ENCODE peak calls at places on chromosome 15, in four cellular contexts. One of them, this sample, is unnamed. For H3K4me1 and H3K36me3, the result is how much of the 10 kb centered on the place peaks cover.

GRCh38 chr15:36901012-36901411 is 199.3 kb downstream of the MEIS2 start:
- DNase-seq in transverse colon: no peak
- DNase-seq in tibial nerve: no peak
- DNase-seq in ovary: no peak
- DNase-seq in this sample: no peak

GRCh38 chr15:31108836-31109235 is 7.3 kb upstream of the TRPM1 start:
- DNase-seq in transverse colon: no peak
- DNase-seq in tibial nerve: no peak
- DNase-seq in ovary: no peak
- DNase-seq in this sample: no peak

GRCh38 chr15:57861039-57861638 is 154.6 kb downstream of the POLR2M start:
- DNase-seq in transverse colon: no peak
- DNase-seq in ovary: no peak
- DNase-seq in tibial nerve: no peak
- DNase-seq in this sample: no peak

GRCh38 chr15:59247364-59247763 is 40.7 kb downstream of the LDHAL6B start:
- DNase-seq in transverse colon: peak
- DNase-seq in tibial nerve: peak
- DNase-seq in ovary: no peak
- DNase-seq in this sample: peak

GRCh38 chr15:58361291-58361759 is 70.5 kb upstream of the LIPC start:
- DNase-seq in tibial nerve: peak
- DNase-seq in ovary: no peak
- DNase-seq in transverse colon: no peak
- DNase-seq in this sample: no peak

GRCh38 chr15:21270474-21270873 is 169.8 kb downstream of the POTEB3 start:
- DNase-seq in tibial nerve: no peak
- DNase-seq in ovary: no peak
- DNase-seq in transverse colon: no peak
- DNase-seq in this sample: no peak

GRCh38 chr15:84789762-84790161 is 27.4 kb upstream of the ALPK3 start:
- DNase-seq in tibial nerve: no peak
- DNase-seq in transverse colon: no peak
- DNase-seq in ovary: no peak
- DNase-seq in this sample: no peak

GRCh38 chr15:52762621-52763020 is 27.5 kb downstream of the ONECUT1 start:
- DNase-seq in ovary: no peak
- DNase-seq in tibial nerve: no peak
- DNase-seq in transverse colon: no peak
- DNase-seq in this sample: no peak

GRCh38 chr15:49145651-49146609 is 9.5 kb downstream of the COPS2 start:
- DNase-seq in tibial nerve: peak
- DNase-seq in ovary: no peak
- DNase-seq in transverse colon: no peak
- DNase-seq in this sample: no peak

GRCh38 chr15:90697180-90697579 is 20.0 kb upstream of the BLM start:
- DNase-seq in tibial nerve: no peak
- DNase-seq in transverse colon: no peak
- DNase-seq in ovary: no peak
- DNase-seq in this sample: no peak

GRCh38 chr15:69225355-69226027 is 65.1 kb downstream of the GLCE start:
- DNase-seq in ovary: no peak
- DNase-seq in tibial nerve: no peak
- DNase-seq in transverse colon: no peak
- DNase-seq in this sample: no peak

GRCh38 chr15:61032600-61033286 is 196.4 kb downstream of the RORA start:
- DNase-seq in ovary: no peak
- DNase-seq in transverse colon: peak
- DNase-seq in tibial nerve: no peak
- DNase-seq in this sample: no peak

GRCh38 chr15:69224383-69224782 is 63.9 kb downstream of the GLCE start:
- DNase-seq in ovary: no peak
- DNase-seq in tibial nerve: no peak
- DNase-seq in transverse colon: peak
- DNase-seq in this sample: no peak

GRCh38 chr15:45640610-45641009 is 5.8 kb downstream of the SQOR start:
- DNase-seq in ovary: no peak
- DNase-seq in tibial nerve: no peak
- DNase-seq in transverse colon: no peak
- DNase-seq in this sample: no peak

DNA sequence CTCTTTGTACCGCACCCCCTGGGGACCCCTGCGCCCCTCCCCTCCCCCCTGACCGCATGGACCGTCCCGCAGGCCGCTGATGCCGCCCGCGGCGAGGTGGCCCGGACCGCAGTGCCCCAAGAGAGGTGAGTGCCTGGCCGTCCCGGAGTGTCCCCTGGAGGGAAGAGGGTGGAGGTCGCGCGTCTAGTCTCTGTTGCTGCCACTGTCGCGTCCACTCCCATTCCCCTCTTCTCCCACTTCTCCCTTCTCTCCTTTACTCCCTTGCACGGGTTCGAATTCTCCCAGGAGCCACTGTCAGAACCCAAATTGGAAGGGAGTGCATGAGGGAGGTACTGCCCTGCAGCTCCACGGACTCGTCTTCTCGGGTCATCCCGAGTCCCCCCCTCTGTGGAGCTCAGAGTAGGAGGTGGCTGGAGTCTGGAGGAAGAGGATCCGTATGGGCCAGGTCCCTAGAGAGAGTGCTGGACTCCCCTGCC is 754 bp downstream of the CSK start:
- DNase-seq in tibial nerve: no peak
- DNase-seq in transverse colon: no peak
- DNase-seq in ovary: no peak
- DNase-seq in this sample: no peak
- H3K4me1 ChIP-seq in tibial nerve: half or more
- H3K4me1 ChIP-seq in transverse colon: half or more
- H3K4me1 ChIP-seq in ovary: under half
- H3K4me1 ChIP-seq in this sample: half or more

GRCh38 chr15:68143785-68144184 is 61.3 kb downstream of the CALML4 start:
- DNase-seq in tibial nerve: no peak
- DNase-seq in ovary: no peak
- DNase-seq in transverse colon: no peak
- DNase-seq in this sample: no peak

GRCh38 chr15:68143129-68143528 is 62.0 kb downstream of the CALML4 start:
- DNase-seq in transverse colon: no peak
- DNase-seq in ovary: no peak
- DNase-seq in tibial nerve: no peak
- DNase-seq in this sample: no peak

GRCh38 chr15:68149059-68149458 is 56.1 kb downstream of the CALML4 start:
- DNase-seq in transverse colon: no peak
- DNase-seq in ovary: no peak
- DNase-seq in tibial nerve: no peak
- DNase-seq in this sample: no peak

GRCh38 chr15:68148039-68148438 is 57.1 kb downstream of the CALML4 start:
- DNase-seq in transverse colon: no peak
- DNase-seq in tibial nerve: no peak
- DNase-seq in ovary: no peak
- DNase-seq in this sample: no peak

DNA sequence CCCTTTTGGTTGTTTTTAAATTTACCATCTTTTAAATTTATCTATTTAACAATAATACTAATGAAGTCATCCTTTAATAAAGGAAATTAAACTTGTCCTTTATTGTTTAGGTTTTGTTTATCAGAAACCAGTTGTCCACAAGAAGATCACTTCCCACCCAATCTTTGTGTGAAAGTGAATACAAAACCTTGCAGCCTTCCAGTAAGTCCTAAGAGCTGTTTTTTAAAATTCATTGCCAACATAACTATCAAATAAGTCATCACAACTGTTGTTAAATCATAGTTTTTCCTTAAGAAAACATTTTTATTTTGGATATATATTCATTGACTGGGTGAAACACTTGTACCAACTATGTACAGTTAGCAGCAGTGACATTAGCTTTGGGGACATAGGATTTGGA is 59.4 kb downstream of the CALML4 start:
- DNase-seq in transverse colon: no peak
- DNase-seq in tibial nerve: no peak
- DNase-seq in ovary: no peak
- DNase-seq in this sample: no peak
- H3K36me3 ChIP-seq in transverse colon: under half
- H3K36me3 ChIP-seq in tibial nerve: under half
- H3K36me3 ChIP-seq in ovary: under half
- H3K36me3 ChIP-seq in this sample: under half

DNA sequence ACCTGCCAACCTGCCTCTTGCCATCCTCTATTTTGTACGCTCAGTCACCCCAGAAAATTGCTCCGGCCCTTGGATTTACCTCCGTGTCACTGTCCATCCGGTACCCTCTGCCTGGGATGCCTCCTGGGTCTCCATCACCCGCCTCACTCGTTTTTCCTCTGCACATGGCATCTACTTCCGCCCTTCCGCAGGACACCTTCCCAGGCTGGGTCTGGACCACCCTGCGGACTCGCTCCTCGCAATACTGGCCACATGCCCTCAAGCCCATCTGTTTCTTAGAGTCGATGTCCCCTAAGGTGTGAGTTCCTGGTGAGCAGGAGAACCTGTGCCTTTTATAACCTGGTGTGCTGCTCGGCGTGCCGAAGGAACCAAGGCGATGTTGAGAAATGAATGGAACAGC is 58.5 kb downstream of the APBA2 start:
- DNase-seq in transverse colon: no peak
- DNase-seq in ovary: no peak
- DNase-seq in tibial nerve: no peak
- DNase-seq in this sample: no peak
- H3K4me1 ChIP-seq in transverse colon: under half
- H3K4me1 ChIP-seq in ovary: under half
- H3K4me1 ChIP-seq in tibial nerve: under half
- H3K4me1 ChIP-seq in this sample: under half

GRCh38 chr15:42175671-42176070 is 19.2 kb upstream of the PLA2G4F start:
- DNase-seq in ovary: no peak
- DNase-seq in transverse colon: no peak
- DNase-seq in tibial nerve: no peak
- DNase-seq in this sample: no peak
- H3K36me3 ChIP-seq in ovary: under half
- H3K36me3 ChIP-seq in transverse colon: under half
- H3K36me3 ChIP-seq in tibial nerve: half or more
- H3K36me3 ChIP-seq in this sample: half or more

GRCh38 chr15:74211656-74212055 is 9.1 kb upstream of the STRA6 start:
- DNase-seq in ovary: no peak
- DNase-seq in transverse colon: no peak
- DNase-seq in tibial nerve: no peak
- DNase-seq in this sample: no peak
- H3K4me1 ChIP-seq in ovary: under half
- H3K4me1 ChIP-seq in transverse colon: under half
- H3K4me1 ChIP-seq in tibial nerve: under half
- H3K4me1 ChIP-seq in this sample: under half

DNA sequence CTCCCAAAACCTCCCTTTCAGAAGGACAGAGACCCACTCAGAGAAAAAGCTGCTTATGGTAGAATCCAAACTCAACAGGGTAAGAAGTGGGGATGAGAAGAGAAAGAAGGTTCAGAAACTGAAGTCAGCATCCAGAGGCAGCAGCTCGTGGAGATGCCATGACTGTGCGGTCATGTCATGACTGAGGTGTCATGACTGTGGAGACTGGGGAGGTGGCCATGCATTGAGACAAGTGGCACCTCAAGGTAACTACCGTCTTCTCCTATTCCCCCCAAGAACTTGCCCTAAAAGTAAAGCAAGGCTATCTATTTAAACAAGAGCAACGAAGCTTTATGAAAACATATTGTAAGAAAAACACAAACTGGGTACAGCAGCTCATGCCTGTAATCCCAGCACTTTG is 15.1 kb downstream of the CHRNA3 start:
- DNase-seq in ovary: no peak
- DNase-seq in transverse colon: no peak
- DNase-seq in tibial nerve: no peak
- DNase-seq in this sample: no peak
- H3K36me3 ChIP-seq in ovary: under half
- H3K36me3 ChIP-seq in transverse colon: under half
- H3K36me3 ChIP-seq in tibial nerve: under half
- H3K36me3 ChIP-seq in this sample: under half

GRCh38 chr15:40766194-40766830 is 2.4 kb downstream of the GCHFR start:
- DNase-seq in ovary: no peak
- DNase-seq in tibial nerve: no peak
- DNase-seq in transverse colon: no peak
- DNase-seq in this sample: no peak
- H3K4me1 ChIP-seq in ovary: under half
- H3K4me1 ChIP-seq in tibial nerve: under half
- H3K4me1 ChIP-seq in transverse colon: half or more
- H3K4me1 ChIP-seq in this sample: under half

DNA sequence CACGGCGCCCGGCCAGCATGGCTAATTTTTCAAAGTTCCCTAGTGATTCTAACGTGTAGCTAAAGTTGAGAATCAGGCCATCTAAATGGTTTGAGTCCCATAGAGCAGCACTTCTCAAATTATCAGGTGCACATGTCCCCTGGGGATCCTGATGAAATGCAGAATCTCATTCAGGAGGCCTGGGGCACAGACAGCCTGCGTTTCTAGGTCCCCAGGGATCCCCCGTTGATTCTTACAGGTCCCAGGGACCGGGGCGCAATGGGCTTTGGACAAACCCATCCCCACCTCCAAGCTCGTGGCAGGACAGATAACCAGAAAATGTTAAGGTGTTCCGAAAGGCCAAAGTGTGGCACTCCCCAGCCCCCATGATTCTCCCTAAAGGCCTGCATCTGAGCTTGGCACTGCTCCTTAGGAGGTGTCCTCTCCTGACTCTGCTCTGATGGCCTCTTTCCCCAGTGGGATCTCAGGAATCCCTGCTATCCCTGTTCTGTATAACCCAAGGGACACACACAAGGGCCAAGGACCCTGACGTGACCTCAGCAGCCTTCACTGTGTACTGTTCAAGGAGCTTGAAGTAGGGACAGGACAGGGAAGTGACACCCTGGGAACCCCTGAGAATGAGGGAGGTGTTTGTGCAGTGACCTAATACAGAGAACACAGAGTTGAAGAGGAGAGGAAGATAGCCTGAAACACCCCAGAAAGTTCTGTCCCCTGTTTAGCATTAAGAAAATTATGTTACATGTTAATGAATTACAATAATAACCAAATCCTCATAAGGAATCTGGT is 8.0 kb downstream of the LRRK1 start:
- DNase-seq in ovary: no peak
- DNase-seq in transverse colon: no peak
- DNase-seq in tibial nerve: no peak
- DNase-seq in this sample: no peak
- H3K36me3 ChIP-seq in ovary: under half
- H3K36me3 ChIP-seq in transverse colon: under half
- H3K36me3 ChIP-seq in tibial nerve: under half
- H3K36me3 ChIP-seq in this sample: under half

GRCh38 chr15:99435138-99435695 is 130.6 kb upstream of the MEF2A start:
- DNase-seq in ovary: no peak
- DNase-seq in tibial nerve: no peak
- DNase-seq in transverse colon: peak
- DNase-seq in this sample: no peak
- H3K4me1 ChIP-seq in ovary: under half
- H3K4me1 ChIP-seq in tibial nerve: under half
- H3K4me1 ChIP-seq in transverse colon: under half
- H3K4me1 ChIP-seq in this sample: under half

DNA sequence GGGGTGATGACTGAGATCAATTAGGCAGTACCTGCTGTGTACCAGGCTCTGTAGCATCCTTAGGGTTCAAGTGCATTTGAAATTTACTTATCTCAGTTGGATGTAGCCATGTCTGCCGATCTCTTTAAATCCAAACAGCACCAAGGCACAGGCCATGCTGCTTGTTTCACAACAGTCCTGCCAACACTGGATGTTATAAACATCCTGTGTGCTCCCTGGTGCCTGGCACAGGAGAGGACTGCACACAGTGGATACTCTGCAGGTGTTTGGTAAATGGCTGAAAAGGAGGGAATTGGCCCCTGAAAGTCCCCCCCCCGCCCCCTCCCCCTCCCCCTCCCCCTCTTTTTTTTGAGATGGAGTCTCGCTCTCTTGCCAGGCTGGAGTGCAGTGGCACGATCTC is 27.0 kb downstream of the CTSH start:
- DNase-seq in ovary: no peak
- DNase-seq in tibial nerve: no peak
- DNase-seq in transverse colon: no peak
- DNase-seq in this sample: no peak
- H3K36me3 ChIP-seq in ovary: under half
- H3K36me3 ChIP-seq in tibial nerve: half or more
- H3K36me3 ChIP-seq in transverse colon: under half
- H3K36me3 ChIP-seq in this sample: under half

This sample was measured in effector memory CD4-positive, alpha-beta T cell.